ENCODE peak calls at places on chromosomes 13 and 19, in seven cellular contexts. K, I, W, U, N, C and T are unnamed samples.

GRCh38 chr13:108274718-108275117 is 5.2 kb downstream of the TNFSF13B start:
- DNase-seq in K (no peak), N (no peak), C (no peak), I (no peak), W (no peak), U (no peak), T (no peak)

GRCh38 chr19:34481861-34482379 is 362 bp downstream of the WTIP start:
- DNase-seq in N (no peak), W (no peak), U (no peak), K (no peak), C (no peak), I (no peak), T (no peak)

GRCh38 chr19:5386841-5387240 is 46.2 kb upstream of the PTPRS start:
- DNase-seq in U (no peak), I (no peak), K (no peak), N (no peak), C (no peak), W (no peak), T (no peak)

GRCh38 chr13:22278336-22278929 is 607.6 kb downstream of the FGF9 start:
- DNase-seq in U (no peak), C (peak; percentile 52), N (peak; percentile 42), W (peak; percentile 59), I (no peak), K (peak; percentile 57), T (peak; percentile 40)

GRCh38 chr13:25180795-25181537 is 8.9 kb upstream of the AMER2 start:
- DNase-seq in W (no peak), I (no peak), C (no peak), U (no peak), K (no peak), N (peak; percentile 69), T (no peak)

GRCh38 chr13:44048326-44048725 is 168.6 kb downstream of the LACC1 start:
- DNase-seq in K (no peak), C (no peak), W (no peak), U (no peak), I (no peak), N (no peak), T (no peak)

GRCh38 chr19:11480927-11481776 is at the start of gene ELAVL3:
- DNase-seq in N (peak; percentile 84), U (no peak), K (no peak), I (peak; percentile 63), C (no peak), W (peak; percentile 59), T (no peak)

GRCh38 chr13:83950284-83950683 is 68.0 kb upstream of the SLITRK1 start:
- DNase-seq in K (no peak), I (no peak), C (no peak), W (no peak), U (no peak), N (no peak), T (no peak)

GRCh38 chr19:29629836-29630534 is 23.9 kb downstream of the POP4 start:
- DNase-seq in W (no peak), N (no peak), U (no peak), I (no peak), K (no peak), C (no peak), T (no peak)

GRCh38 chr19:41327499-41328156 is 17.7 kb downstream of the CCDC97 start:
- DNase-seq in K (no peak), U (no peak), N (no peak), W (no peak), I (no peak), C (peak; percentile 85), T (peak; percentile 70)

GRCh38 chr13:31629085-31629785 is 110.1 kb upstream of the RXFP2 start:
- DNase-seq in N (no peak), W (no peak), C (no peak), K (no peak), U (no peak), I (no peak), T (no peak)

GRCh38 chr19:45423033-45423588 is 606 bp downstream of the ERCC1 start:
- DNase-seq in N (no peak), I (no peak), C (no peak), W (no peak), U (no peak), K (no peak), T (no peak)

GRCh38 chr19:3816566-3817218 is 30.5 kb upstream of the MATK start:
- DNase-seq in N (no peak), C (no peak), U (no peak), W (no peak), K (no peak), I (no peak), T (no peak)

GRCh38 chr19:15263361-15263985 is 31.2 kb upstream of the EPHX3 start:
- DNase-seq in W (no peak), C (no peak), K (no peak), U (no peak), I (no peak), N (no peak), T (no peak)

GRCh38 chr13:105918842-105919741 is 616.4 kb downstream of the EFNB2 start:
- DNase-seq in C (no peak), U (peak; percentile 32), K (no peak), W (no peak), I (no peak), N (peak; percentile 42), T (no peak)

GRCh38 chr13:66915596-66916185 is 314.4 kb downstream of the PCDH9 start:
- DNase-seq in K (no peak), C (no peak), N (no peak), I (no peak), W (no peak), U (no peak), T (no peak)